ENCODE peak calls at places on chromosomes 5 and 9, in six cellular contexts. M, I, G, H, R and E are unnamed samples.

GRCh38 chr5:1781726-1782384 is 17.8 kb downstream of the MRPL36 start:
- DNase-seq in R (no peak), I (peak), H (no peak), M (no peak), G (no peak), E (no peak)

GRCh38 chr5:171357843-171358242 is 29.8 kb upstream of the NPM1 start:
- DNase-seq in I (no peak), M (no peak), H (no peak), R (no peak), G (no peak), E (no peak)

GRCh38 chr9:116372081-116372673 is 218.6 kb downstream of the PAPPA start:
- DNase-seq in M (no peak), I (no peak), G (no peak), H (no peak), R (no peak), E (no peak)

GRCh38 chr9:90285946-90286345 is 356.7 kb downstream of the DIRAS2 start:
- DNase-seq in I (no peak), R (no peak), H (no peak), G (no peak), M (peak), E (no peak)

GRCh38 chr5:10746711-10747110 is 14.3 kb downstream of the DAP start:
- DNase-seq in I (no peak), R (no peak), G (no peak), H (no peak), M (no peak), E (no peak)

GRCh38 chr5:149409268-149409948 is 30.3 kb upstream of the IL17B start:
- DNase-seq in G (no peak), M (no peak), R (no peak), I (no peak), H (no peak), E (no peak)

GRCh38 chr5:150912312-150912814 is 7.6 kb upstream of the ZNF300 start:
- DNase-seq in I (no peak), G (no peak), M (no peak), H (no peak), R (no peak), E (no peak)

GRCh38 chr9:104868687-104869404 is 59.1 kb downstream of the ABCA1 start:
- DNase-seq in G (no peak), I (no peak), H (no peak), R (no peak), M (peak), E (no peak)

GRCh38 chr5:114450516-114450909 is 88.6 kb downstream of the KCNN2 start:
- DNase-seq in H (no peak), G (no peak), R (no peak), M (peak), I (no peak), E (peak)

GRCh38 chr9:3971391-3972082 is 328.3 kb downstream of the GLIS3 start:
- DNase-seq in I (no peak), R (no peak), G (no peak), H (no peak), M (no peak), E (no peak)

GRCh38 chr9:116395409-116396037 is 241.9 kb downstream of the PAPPA start:
- DNase-seq in H (no peak), M (peak), G (no peak), I (no peak), R (no peak), E (no peak)

GRCh38 chr5:147750065-147750464 is 32.5 kb downstream of the JAKMIP2 start:
- DNase-seq in G (no peak), I (no peak), M (peak), R (no peak), H (no peak), E (no peak)

GRCh38 chr5:72377920-72378635 is 57.9 kb downstream of the PTCD2 start:
- DNase-seq in G (no peak), H (no peak), R (no peak), M (peak), I (no peak), E (no peak)

GRCh38 chr5:157574456-157575095 is 999 bp downstream of the ADAM19 start:
- DNase-seq in G (no peak), I (no peak), H (no peak), R (no peak), M (no peak), E (peak)

GRCh38 chr5:79436224-79436623 is 77.7 kb downstream of the HOMER1 start:
- DNase-seq in H (no peak), R (no peak), I (no peak), M (no peak), G (no peak), E (no peak)

GRCh38 chr5:107781451-107781850 is 110.7 kb upstream of the EFNA5 start:
- DNase-seq in R (peak), M (peak), I (no peak), G (no peak), H (no peak), E (no peak)

GRCh38 chr5:118882666-118883065 is 105.7 kb downstream of the DTWD2 start:
- DNase-seq in G (no peak), I (no peak), M (no peak), R (no peak), H (no peak), E (no peak)

GRCh38 chr5:151868451-151868850 is 56.2 kb downstream of the GLRA1 start:
- DNase-seq in I (no peak), H (no peak), R (no peak), G (no peak), M (no peak), E (no peak)

GRCh38 chr9:103183569-103184191 is 188.5 kb downstream of the CYLC2 start:
- DNase-seq in H (no peak), M (peak), I (no peak), G (no peak), R (peak), E (no peak)

GRCh38 chr5:54148858-54149257 is 161.5 kb downstream of the ARL15 start:
- DNase-seq in M (peak), G (no peak), H (no peak), I (no peak), R (no peak), E (no peak)

GRCh38 chr5:50653946-50654345 is 12.5 kb upstream of the PARP8 start:
- DNase-seq in G (no peak), H (no peak), I (no peak), M (no peak), R (no peak), E (no peak)

GRCh38 chr9:96141666-96142065 is 160.3 kb downstream of the HSD17B3 start:
- DNase-seq in H (no peak), M (no peak), R (no peak), G (no peak), I (no peak), E (no peak)

GRCh38 chr9:127968717-127969383 is 11.9 kb downstream of the EEIG1 start:
- DNase-seq in G (no peak), M (peak), H (no peak), I (no peak), R (peak), E (no peak)

GRCh38 chr5:1743061-1743768 is 56.4 kb downstream of the MRPL36 start:
- DNase-seq in I (no peak), R (no peak), H (no peak), G (no peak), M (no peak), E (no peak)

GRCh38 chr9:120876842-120877240 is at the start of gene PHF19:
- DNase-seq in I (peak), R (peak), G (peak), M (peak), H (no peak), E (no peak)

GRCh38 chr5:61468483-61468865 is 136.4 kb downstream of the ZSWIM6 start:
- DNase-seq in G (no peak), R (no peak), I (no peak), M (peak), H (no peak), E (no peak)

GRCh38 chr5:18393546-18393945 is 759.3 kb downstream of the TAF11L14 start:
- DNase-seq in G (no peak), I (no peak), M (peak), H (no peak), R (peak), E (no peak)

GRCh38 chr5:168409601-168410458 is 76.4 kb upstream of the RARS1 start:
- DNase-seq in G (peak), H (no peak), M (no peak), I (no peak), R (no peak), E (no peak)

GRCh38 chr9:100396769-100397168 is 30.2 kb upstream of the MSANTD3 start:
- DNase-seq in I (no peak), H (no peak), G (no peak), R (no peak), M (no peak), E (no peak)

GRCh38 chr9:28179893-28180292 is 606.6 kb upstream of the C9orf72 start:
- DNase-seq in G (no peak), R (no peak), M (peak), I (no peak), H (no peak), E (no peak)

GRCh38 chr5:176530983-176531901 is 6.0 kb downstream of the RNF44 start:
- DNase-seq in G (no peak), H (no peak), I (no peak), M (no peak), R (peak), E (no peak)

GRCh38 chr5:172407861-172408260 is 46.5 kb downstream of the SH3PXD2B start:
- DNase-seq in H (no peak), R (no peak), G (no peak), M (no peak), I (no peak), E (no peak)

GRCh38 chr5:142491679-142492078 is 166.9 kb upstream of the SPRY4 start:
- DNase-seq in R (no peak), I (no peak), G (no peak), M (no peak), H (no peak), E (no peak)

GRCh38 chr5:147081256-147081872 is 153.5 kb upstream of the STK32A start:
- DNase-seq in G (no peak), R (no peak), I (no peak), M (peak), H (no peak), E (no peak)

GRCh38 chr9:129624168-129624759 is 1.7 kb upstream of the NTMT1 start:
- DNase-seq in M (peak), H (peak), G (peak), R (peak), I (peak), E (no peak)

GRCh38 chr5:100313657-100314056 is 221.5 kb upstream of the FAM174A start:
- DNase-seq in R (no peak), G (no peak), H (no peak), I (no peak), M (no peak), E (no peak)